ENCODE peak calls at places on chromosomes 1 and 21, in seven cellular contexts. R, J, C, W, P, S and B are unnamed samples.

GRCh38 chr1:114390960-114391359 is 120.0 kb downstream of the TRIM33 start:
- DNase-seq in W (no peak), P (no peak), J (no peak), R (no peak), C (no peak), S (no peak), B (no peak)

GRCh38 chr1:156407344-156407743 is 38.3 kb downstream of the RHBG start:
- DNase-seq in R (no peak), C (no peak), S (no peak), J (no peak), W (peak; percentile 76), P (no peak), B (no peak)

GRCh38 chr21:36113647-36114428 is 21.0 kb upstream of the CBR3 start:
- DNase-seq in W (no peak), C (no peak), S (peak; percentile 61), P (no peak), R (no peak), J (no peak), B (no peak)

GRCh38 chr1:108584320-108584968 is 24.5 kb downstream of the EEIG2 start:
- DNase-seq in J (no peak), S (no peak), W (no peak), R (no peak), P (no peak), C (no peak), B (no peak)

GRCh38 chr1:172383541-172383940 is 36.9 kb upstream of the C1orf105 start:
- DNase-seq in P (peak; percentile 38), J (no peak), C (no peak), S (no peak), R (peak; percentile 39), W (no peak), B (peak; percentile 61)

GRCh38 chr1:18373882-18374493 is 106.7 kb upstream of the KLHDC7A start:
- DNase-seq in J (no peak), C (no peak), S (no peak), W (peak; percentile 95), P (no peak), R (no peak), B (no peak)

GRCh38 chr1:101238041-101238515 is 1.3 kb downstream of the S1PR1 start:
- DNase-seq in R (no peak), J (no peak), C (no peak), S (peak; percentile 67), P (no peak), W (peak; percentile 66), B (no peak)

GRCh38 chr1:25786887-25787286 is 13.1 kb upstream of the SELENON start:
- DNase-seq in W (no peak), S (no peak), J (no peak), C (no peak), R (no peak), P (no peak), B (no peak)

GRCh38 chr1:161198206-161198876 is 513 bp downstream of the ADAMTS4 start:
- DNase-seq in S (no peak), C (peak; percentile 57), P (no peak), W (peak; percentile 90), J (peak; percentile 47), R (peak; percentile 68), B (no peak)

GRCh38 chr1:169119405-169119804 is 12.9 kb downstream of the ATP1B1 start:
- DNase-seq in C (no peak), P (no peak), S (no peak), J (no peak), W (no peak), R (peak; percentile 63), B (no peak)

GRCh38 chr1:45922813-45923212 is 119.4 kb downstream of the MAST2 start:
- DNase-seq in J (no peak), R (no peak), P (no peak), S (no peak), W (peak; percentile 48), C (no peak), B (no peak)

GRCh38 chr1:173249349-173249748 is 42.2 kb upstream of the TNFSF4 start:
- DNase-seq in W (no peak), S (no peak), C (no peak), R (no peak), J (no peak), P (no peak), B (no peak)

GRCh38 chr1:232589809-232590741 is 39.9 kb downstream of the SIPA1L2 start:
- DNase-seq in J (no peak), P (no peak), W (no peak), S (no peak), C (no peak), R (no peak), B (no peak)

GRCh38 chr1:166484871-166485270 is 318.1 kb upstream of the FAM78B start:
- DNase-seq in S (no peak), C (no peak), J (no peak), R (no peak), P (no peak), W (no peak), B (no peak)

GRCh38 chr1:150420560-150421265 is 56.8 kb downstream of the RPRD2 start:
- DNase-seq in R (no peak), J (no peak), S (no peak), W (no peak), P (no peak), C (no peak), B (no peak)

GRCh38 chr1:185534806-185535205 is 199.4 kb upstream of the HMCN1 start:
- DNase-seq in C (no peak), R (no peak), J (no peak), S (no peak), W (no peak), P (no peak), B (no peak)

GRCh38 chr21:38380391-38381137 is 117.7 kb downstream of the ERG start:
- DNase-seq in P (peak; percentile 22), C (no peak), R (no peak), W (no peak), S (no peak), J (no peak), B (no peak)

GRCh38 chr1:184493987-184494388 is 107.2 kb downstream of the C1orf21 start:
- DNase-seq in J (peak; percentile 90), S (no peak), C (no peak), P (no peak), R (no peak), W (no peak), B (no peak)

GRCh38 chr1:164563821-164564251 is 4.9 kb downstream of the PBX1 start:
- DNase-seq in R (no peak), S (no peak), P (no peak), W (no peak), C (no peak), J (no peak), B (no peak)

GRCh38 chr1:153572569-153573015 is 6.9 kb upstream of the S100A2 start:
- DNase-seq in W (peak; percentile 90), S (peak; percentile 49), C (peak; percentile 82), P (no peak), J (peak; percentile 88), R (peak; percentile 83), B (peak; percentile 75)

GRCh38 chr1:164768619-164769018 is 209.6 kb downstream of the PBX1 start:
- DNase-seq in P (no peak), C (peak; percentile 12), S (no peak), R (no peak), W (no peak), J (no peak), B (no peak)

GRCh38 chr1:205537386-205538018 is 33.0 kb downstream of the CDK18 start:
- DNase-seq in J (no peak), R (no peak), C (peak; percentile 9), P (peak; percentile 31), W (no peak), S (no peak), B (no peak)

DNA sequence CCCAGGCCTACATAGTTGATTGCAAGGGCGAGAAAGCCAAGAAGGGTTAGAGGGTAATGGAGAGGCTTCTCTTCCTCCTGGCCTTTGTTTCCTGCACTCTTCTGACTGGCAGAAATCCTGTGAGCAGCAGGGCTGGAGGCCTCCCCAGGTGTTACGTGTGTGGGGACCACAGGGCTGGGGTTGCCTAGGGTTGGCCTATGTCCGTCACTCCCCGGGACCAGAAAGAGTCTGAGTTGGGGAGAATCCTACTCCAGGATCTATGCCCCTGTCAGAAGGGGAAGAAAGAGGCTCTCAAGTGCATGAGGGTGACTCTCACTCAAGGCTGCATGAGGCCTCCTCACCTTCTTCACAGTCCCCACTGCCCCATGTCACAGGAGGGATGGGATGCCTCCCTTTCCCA is 38.5 kb downstream of the IGFN1 start:
- DNase-seq in J (no peak), P (no peak), S (peak; percentile 2), W (peak; percentile 33), C (no peak), R (no peak), B (no peak)
- H3K4me3 ChIP-seq in J (no peak overlapping the region), P (no peak overlapping the region), S (no peak overlapping the region), W (no peak overlapping the region), C (no peak overlapping the region), R (no peak overlapping the region), B (no peak overlapping the region)

GRCh38 chr1:84603941-84604830 is 29.9 kb upstream of the CTBS start:
- DNase-seq in R (peak; percentile 13), S (no peak), P (peak; percentile 77), J (peak; percentile 50), W (peak; percentile 74), C (peak; percentile 77), B (no peak)
- TF ChIP-seq CTCF in R (no peak), S (no peak), P (peak; percentile 80), J (peak; percentile 41), W (peak; percentile 67), C (peak; percentile 75), B (no peak)

GRCh38 chr21:44315691-44316208 is 15.9 kb downstream of the PFKL start:
- DNase-seq in P (no peak), J (no peak), C (no peak), R (no peak), S (no peak), W (no peak), B (no peak)

GRCh38 chr21:44317871-44318270 is 18.0 kb downstream of the PFKL start:
- DNase-seq in S (no peak), R (no peak), W (no peak), J (no peak), C (no peak), P (no peak), B (no peak)

GRCh38 chr21:44317241-44317782 is 17.5 kb downstream of the PFKL start:
- DNase-seq in C (no peak), S (no peak), R (no peak), P (no peak), J (no peak), W (no peak), B (no peak)

GRCh38 chr21:44314561-44314960 is 14.7 kb downstream of the PFKL start:
- DNase-seq in C (no peak), J (no peak), P (no peak), R (no peak), S (no peak), W (no peak), B (no peak)

GRCh38 chr21:44316277-44316900 is 16.5 kb downstream of the PFKL start:
- DNase-seq in C (no peak), R (no peak), S (no peak), P (no peak), W (no peak), J (no peak), B (no peak)
- H3K36me3 ChIP-seq in C (no peaks in the 10 kb centered on the region), R (no peaks in the 10 kb centered on the region), S (peaks cover 21% of the 10 kb centered on the region), P (peaks cover 63% of the 10 kb centered on the region), W (peaks cover 32% of the 10 kb centered on the region), J (no peaks in the 10 kb centered on the region), B (no peaks in the 10 kb centered on the region)

GRCh38 chr1:111222308-111223125 is 5.0 kb upstream of the CHI3L2 start:
- DNase-seq in C (peak; percentile 54), R (peak; percentile 85), P (no peak), W (peak; percentile 96), J (peak; percentile 41), S (peak; percentile 80), B (no peak)
- H3K4me3 ChIP-seq in C (no peak overlapping the region), R (no peak overlapping the region), P (no peak overlapping the region), W (no peak overlapping the region), J (no peak overlapping the region), S (peak overlapping the region; percentile 42), B (no peak overlapping the region)

GRCh38 chr1:224720216-224720615 is 104.1 kb downstream of the CNIH3 start:
- DNase-seq in R (peak; percentile 27), J (no peak), P (no peak), C (no peak), W (peak; percentile 87), S (no peak), B (no peak)
- TF ChIP-seq CTCF in R (no peak), J (no peak), P (no peak), C (no peak), W (peak; percentile 25), S (no peak), B (no peak)